ENCODE peak calls at places on chromosomes 13 and 19, in eight cellular contexts. U is GM23338, Q is GM23248, I is PC-3, S is neural progenitor cell, A is SK-N-SH, W is hepatocyte, F is HCT116. Y is an unnamed sample.

GRCh38 chr13:26616126-26616525 is 58.6 kb downstream of the WASF3 start:
- DNase-seq in U (no peak), Q (peak; percentile 90), I (peak; percentile 45), S (no peak), A (no peak), W (no peak), F (no peak), Y (no peak)

GRCh38 chr19:50928841-50929240 is 17.6 kb upstream of the KLK4 start:
- DNase-seq in U (peak; percentile 48), Q (no peak), I (peak; percentile 46), S (no peak), A (no peak), W (no peak), F (no peak), Y (no peak)

GRCh38 chr19:10553943-10554381 is 10.3 kb downstream of the ATG4D start:
- DNase-seq in U (no peak), Q (no peak), I (no peak), S (no peak), A (no peak), W (no peak), F (no peak), Y (no peak)

GRCh38 chr19:42129399-42130253 is 2.6 kb downstream of the POU2F2 start:
- DNase-seq in U (no peak), Q (peak; percentile 81), I (no peak), S (no peak), A (peak; percentile 84), W (no peak), F (no peak), Y (peak; percentile 70)

GRCh38 chr19:1245884-1246816 is 2.2 kb upstream of the MIDN start:
- DNase-seq in U (no peak), Q (no peak), I (no peak), S (peak; percentile 42), A (no peak), W (peak; percentile 79), F (no peak), Y (no peak)

GRCh38 chr19:41427647-41428480 is 690 bp upstream of the B3GNT8 start:
- DNase-seq in U (peak; percentile 63), Q (peak; percentile 60), I (no peak), S (peak; percentile 21), A (peak; percentile 56), W (peak; percentile 68), F (no peak), Y (no peak)

GRCh38 chr19:52190679-52191293 is 934 bp downstream of the PPP2R1A start:
- DNase-seq in U (peak; percentile 58), Q (peak; percentile 61), I (peak; percentile 30), S (peak; percentile 38), A (peak; percentile 56), W (no peak), F (no peak), Y (peak; percentile 11)

GRCh38 chr13:113538689-113539058 is 45.9 kb upstream of the TFDP1 start:
- DNase-seq in U (no peak), Q (no peak), I (peak; percentile 69), S (no peak), A (peak; percentile 81), W (no peak), F (no peak), Y (no peak)

GRCh38 chr19:17219286-17219685 is 4.1 kb downstream of the USE1 start:
- DNase-seq in U (no peak), Q (no peak), I (no peak), S (no peak), A (no peak), W (no peak), F (no peak), Y (no peak)

GRCh38 chr19:2523630-2524311 is 47.8 kb downstream of the GADD45B start:
- DNase-seq in U (peak; percentile 60), Q (peak; percentile 92), I (no peak), S (peak; percentile 54), A (no peak), W (no peak), F (no peak), Y (no peak)

GRCh38 chr13:113802090-113802531 is 43.1 kb downstream of the TMEM255B start:
- DNase-seq in U (peak; percentile 84), Q (peak; percentile 85), I (no peak), S (peak; percentile 67), A (peak; percentile 97), W (peak; percentile 82), F (no peak), Y (peak; percentile 30)

GRCh38 chr19:8245869-8246835 is 37.0 kb downstream of the CERS4 start:
- DNase-seq in U (no peak), Q (no peak), I (no peak), S (no peak), A (no peak), W (no peak), F (no peak), Y (no peak)

GRCh38 chr19:35757231-35757748 is 461 bp upstream of the HSPB6 start:
- DNase-seq in U (peak; percentile 52), Q (peak; percentile 93), I (peak; percentile 29), S (peak; percentile 66), A (peak; percentile 70), W (peak; percentile 92), F (no peak), Y (no peak)

GRCh38 chr13:41613984-41614581 is 156.7 kb downstream of the RGCC start:
- DNase-seq in U (no peak), Q (peak; percentile 90), I (peak; percentile 35), S (peak; percentile 16), A (no peak), W (peak; percentile 33), F (peak; percentile 23), Y (no peak)

GRCh38 chr13:96781141-96781540 is 213.1 kb downstream of the OXGR1 start:
- DNase-seq in U (no peak), Q (no peak), I (peak; percentile 66), S (no peak), A (no peak), W (no peak), F (no peak), Y (no peak)

GRCh38 chr19:57105976-57106610 is 13.7 kb upstream of the USP29 start:
- DNase-seq in U (peak; percentile 21), Q (no peak), I (no peak), S (no peak), A (no peak), W (no peak), F (no peak), Y (no peak)

GRCh38 chr19:3538965-3539742 is at the start of gene TEKTIP1:
- DNase-seq in U (peak; percentile 51), Q (peak; percentile 41), I (no peak), S (peak; percentile 41), A (no peak), W (no peak), F (no peak), Y (no peak)

GRCh38 chr13:41222259-41222852 is 28.0 kb upstream of the KBTBD7 start:
- DNase-seq in U (peak; percentile 79), Q (peak; percentile 58), I (peak; percentile 72), S (peak; percentile 61), A (peak; percentile 62), W (peak; percentile 68), F (peak; percentile 50), Y (peak; percentile 37)

GRCh38 chr13:50161052-50161451 is 145.8 kb downstream of the KCNRG start:
- DNase-seq in U (no peak), Q (peak; percentile 58), I (peak; percentile 59), S (no peak), A (no peak), W (no peak), F (no peak), Y (no peak)

GRCh38 chr19:32858559-32858958 is 11.0 kb downstream of the SLC7A9 start:
- DNase-seq in U (no peak), Q (no peak), I (no peak), S (no peak), A (no peak), W (no peak), F (no peak), Y (no peak)
- TF ChIP-seq EZH2phosphoT487 in U (no peak), Q (no peak), I (no peak), S (no peak), A (no peak), W (no peak), F (no peak), Y (no peak)

GRCh38 chr19:4719499-4719866 is 4.2 kb downstream of the DPP9 start:
- DNase-seq in U (no peak), Q (no peak), I (no peak), S (no peak), A (peak; percentile 9), W (no peak), F (no peak), Y (no peak)
- H3K4me1 ChIP-seq in U (peaks cover 9% of the 10 kb centered on the region), Q (peaks cover 9% of the 10 kb centered on the region), I (peaks cover 53% of the 10 kb centered on the region), S (peaks cover 7% of the 10 kb centered on the region), A (peaks cover 12% of the 10 kb centered on the region), W (peaks cover 15% of the 10 kb centered on the region), F (peaks cover 33% of the 10 kb centered on the region), Y (peaks cover 10% of the 10 kb centered on the region)

DNA sequence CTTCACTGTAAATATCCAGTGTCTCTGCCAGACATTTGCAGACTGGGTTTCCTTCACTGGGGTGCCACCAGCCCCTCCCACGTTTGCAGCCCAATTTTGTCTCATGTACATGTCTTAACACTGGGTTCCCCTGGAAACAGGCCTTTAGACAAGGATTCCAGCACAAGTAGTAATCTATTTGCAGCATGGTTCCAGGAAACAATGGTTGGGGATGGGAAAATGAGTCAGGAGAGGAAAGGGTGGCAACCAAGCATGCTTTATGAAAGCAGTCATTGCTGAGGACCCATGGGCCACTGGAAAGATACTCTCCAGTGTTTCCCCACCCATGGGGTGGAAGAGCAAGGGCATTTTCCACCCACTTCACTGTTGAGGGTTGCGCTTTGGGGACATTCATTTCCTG is 53.6 kb upstream of the FARP1 start:
- DNase-seq in U (no peak), Q (peak; percentile 91), I (no peak), S (no peak), A (no peak), W (no peak), F (no peak), Y (no peak)
- TF ChIP-seq EZH2phosphoT487 in U (no peak), Q (no peak), I (no peak), S (no peak), A (no peak), W (no peak), F (no peak), Y (no peak)

GRCh38 chr19:58563034-58563573 is 4.7 kb upstream of the UBE2M start:
- DNase-seq in U (peak; percentile 50), Q (peak; percentile 33), I (no peak), S (no peak), A (peak; percentile 78), W (peak; percentile 8), F (no peak), Y (no peak)
- H3K4me1 ChIP-seq in U (peaks cover 14% of the 10 kb centered on the region), Q (peaks cover 18% of the 10 kb centered on the region), I (peaks cover 33% of the 10 kb centered on the region), S (peaks cover 6% of the 10 kb centered on the region), A (peaks cover 41% of the 10 kb centered on the region), W (peaks cover 8% of the 10 kb centered on the region), F (peaks cover 17% of the 10 kb centered on the region), Y (peaks cover 5% of the 10 kb centered on the region)

GRCh38 chr19:6066661-6067646 is 43.3 kb downstream of the RFX2 start:
- DNase-seq in U (peak; percentile 98), Q (peak; percentile 99), I (peak; percentile 92), S (peak; percentile 98), A (peak; percentile 90), W (peak; percentile 95), F (no peak), Y (no peak)

GRCh38 chr19:6064016-6064702 is 46.1 kb downstream of the RFX2 start:
- DNase-seq in U (no peak), Q (no peak), I (peak; percentile 96), S (no peak), A (no peak), W (no peak), F (no peak), Y (no peak)

GRCh38 chr19:6067975-6068374 is 42.3 kb downstream of the RFX2 start:
- DNase-seq in U (no peak), Q (no peak), I (no peak), S (no peak), A (no peak), W (no peak), F (no peak), Y (no peak)

GRCh38 chr19:6064703-6065073 is 45.6 kb downstream of the RFX2 start:
- DNase-seq in U (no peak), Q (no peak), I (no peak), S (no peak), A (no peak), W (no peak), F (no peak), Y (no peak)

GRCh38 chr19:6065685-6066365 is 44.5 kb downstream of the RFX2 start:
- DNase-seq in U (peak; percentile 71), Q (peak; percentile 85), I (peak; percentile 76), S (no peak), A (no peak), W (peak; percentile 72), F (no peak), Y (no peak)
- TF ChIP-seq EZH2phosphoT487 in U (no peak), Q (no peak), I (no peak), S (no peak), A (no peak), W (no peak), F (no peak), Y (no peak)

Y was measured in MM.1S.